ENCODE peak calls at places on chromosomes 12 and 14, in four cellular contexts. Y is HL-60, W is GM23338, Q is SK-N-MC. R is an unnamed sample.

GRCh38 chr14:63672417-63673180 is 30.9 kb upstream of the WDR89 start:
- DNase-seq in W (no peak), Y (no peak), Q (no peak), R (no peak)

GRCh38 chr12:18066666-18067065 is 23.3 kb downstream of the RERGL start:
- DNase-seq in W (no peak), Y (no peak), Q (no peak), R (no peak)

GRCh38 chr12:24814379-24815086 is 134.4 kb downstream of the BCAT1 start:
- DNase-seq in Q (no peak), W (no peak), Y (no peak), R (no peak)

GRCh38 chr14:77965919-77966435 is 166.1 kb downstream of the ADCK1 start:
- DNase-seq in W (peak), Q (no peak), Y (peak), R (peak)

GRCh38 chr12:60394680-60395079 is 798.9 kb downstream of the SLC16A7 start:
- DNase-seq in Y (no peak), Q (peak), W (no peak), R (no peak)

GRCh38 chr12:11729008-11729407 is 79.5 kb downstream of the ETV6 start:
- DNase-seq in W (no peak), Q (no peak), Y (no peak), R (no peak)

GRCh38 chr14:89123851-89124250 is 293.2 kb downstream of the FOXN3 start:
- DNase-seq in Y (no peak), Q (no peak), W (no peak), R (no peak)

GRCh38 chr12:94951071-94951639 is 52.3 kb downstream of the NDUFA12 start:
- DNase-seq in Q (no peak), Y (no peak), W (no peak), R (no peak)

GRCh38 chr12:76270657-76271358 is 77.4 kb downstream of the BBS10 start:
- DNase-seq in Q (no peak), W (no peak), Y (no peak), R (no peak)

GRCh38 chr14:102602421-102603292 is 10.2 kb downstream of the RCOR1 start:
- DNase-seq in W (no peak), Q (no peak), Y (no peak), R (no peak)

GRCh38 chr12:110339184-110339952 is 58.3 kb downstream of the ATP2A2 start:
- DNase-seq in Y (no peak), Q (no peak), W (no peak), R (no peak)

GRCh38 chr12:126337556-126337955 is 1272.3 kb downstream of the AACS start:
- DNase-seq in Q (no peak), Y (no peak), W (no peak), R (no peak)

GRCh38 chr14:91127411-91127810 is 13.5 kb downstream of the DGLUCY start:
- DNase-seq in Q (no peak), Y (no peak), W (no peak), R (no peak)

GRCh38 chr12:49827351-49828099 is 688 bp downstream of the NCKAP5L start:
- DNase-seq in Y (peak), W (peak), Q (no peak), R (peak)

GRCh38 chr12:97275261-97276197 is 187.1 kb upstream of the RMST start:
- DNase-seq in Y (no peak), Q (no peak), W (peak), R (no peak)

GRCh38 chr14:68942281-68943035 is 36.6 kb downstream of the ACTN1 start:
- DNase-seq in Q (no peak), W (no peak), Y (peak), R (no peak)

GRCh38 chr14:92967346-92967926 is 44.5 kb downstream of the CHGA start:
- DNase-seq in Y (no peak), W (no peak), Q (no peak), R (no peak)

GRCh38 chr12:5220835-5221234 is 177.2 kb downstream of the KCNA5 start:
- DNase-seq in W (no peak), Y (no peak), Q (no peak), R (no peak)

GRCh38 chr12:1810201-1810930 is 10.0 kb upstream of the LRTM2 start:
- DNase-seq in Y (no peak), W (no peak), Q (no peak), R (no peak)

GRCh38 chr12:3792623-3793288 is 39.8 kb upstream of the CRACR2A start:
- DNase-seq in Y (no peak), W (peak), Q (no peak), R (no peak)

GRCh38 chr14:37545174-37545573 is 49.9 kb downstream of the FOXA1 start:
- DNase-seq in Q (no peak), Y (no peak), W (no peak), R (no peak)

GRCh38 chr12:113075137-113075683 is 18.7 kb downstream of the DTX1 start:
- DNase-seq in Q (no peak), Y (no peak), W (no peak), R (peak)

GRCh38 chr14:101130861-101131260 is 227.3 kb upstream of the RTL1 start:
- DNase-seq in Q (no peak), Y (no peak), W (no peak), R (no peak)

GRCh38 chr14:87044807-87045206 is 948.2 kb downstream of the GALC start:
- DNase-seq in W (no peak), Y (no peak), Q (no peak), R (no peak)

GRCh38 chr12:42076976-42077375 is 67.7 kb downstream of the GXYLT1 start:
- DNase-seq in Q (no peak), W (no peak), Y (no peak), R (no peak)
- TF ChIP-seq POLR2AphosphoS5 in Q (no peak), W (no peak), Y (no peak), R (no peak)

GRCh38 chr12:13257356-13257875 is 60.9 kb downstream of the EMP1 start:
- DNase-seq in Y (no peak), Q (no peak), W (no peak), R (no peak)

GRCh38 chr12:13254311-13254710 is 57.8 kb downstream of the EMP1 start:
- DNase-seq in Q (no peak), W (no peak), Y (no peak), R (no peak)

GRCh38 chr12:13256705-13257045 is 60.1 kb downstream of the EMP1 start:
- DNase-seq in Y (no peak), Q (no peak), W (no peak), R (no peak)

GRCh38 chr12:13258212-13258611 is 61.7 kb downstream of the EMP1 start:
- DNase-seq in Q (no peak), W (no peak), Y (no peak), R (no peak)

GRCh38 chr12:13255792-13256704 is 59.5 kb downstream of the EMP1 start:
- DNase-seq in Y (peak), Q (peak), W (peak), R (peak)
- TF ChIP-seq POLR2AphosphoS5 in Y (no peak), Q (peak), W (no peak), R (no peak)

DNA sequence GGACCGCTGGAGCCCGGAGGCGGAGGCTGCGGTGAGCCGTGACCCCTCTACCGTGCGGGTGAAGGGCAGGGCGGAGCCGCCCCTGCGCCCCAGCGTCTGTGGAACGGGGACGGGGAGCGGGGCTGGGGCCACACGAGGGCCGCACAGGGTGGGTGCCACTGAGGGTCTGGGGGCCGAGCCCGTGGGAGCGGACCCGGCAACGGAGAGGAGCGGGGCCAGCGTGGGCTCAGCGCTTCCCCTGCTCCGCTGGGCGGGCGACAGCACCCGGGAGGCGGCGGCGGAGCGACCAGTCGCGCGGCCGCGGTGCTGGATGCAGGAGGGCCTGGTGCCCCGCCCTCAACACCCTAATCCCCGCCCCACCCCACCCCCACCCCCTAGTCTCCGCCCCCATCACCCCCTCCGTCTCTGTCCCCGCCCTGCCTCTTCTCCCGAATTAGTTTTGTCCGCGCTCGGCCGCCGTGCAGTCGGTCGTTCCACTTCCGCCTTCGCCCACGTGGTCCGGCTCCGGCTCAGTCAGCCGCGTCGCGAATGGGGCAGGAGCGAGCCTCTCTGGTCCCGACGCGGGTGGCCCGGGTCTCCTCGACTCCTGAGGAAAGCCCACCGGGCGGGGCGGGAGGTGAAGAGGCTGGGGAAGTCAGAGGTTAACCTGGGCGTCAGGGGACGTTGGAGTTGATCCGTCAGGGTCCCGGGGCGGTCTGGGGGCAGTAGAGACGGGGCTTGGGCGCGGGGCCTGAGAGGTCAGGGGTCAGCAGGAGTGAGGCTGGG is at the start of gene PUS1:
- DNase-seq in W (peak), Y (peak), Q (peak), R (peak)
- TF ChIP-seq POLR2AphosphoS5 in W (peak), Y (peak), Q (peak), R (peak)

GRCh38 chr12:57473392-57473791 is 6.3 kb downstream of the ARHGAP9 start:
- DNase-seq in Y (no peak), W (no peak), Q (no peak), R (no peak)
- TF ChIP-seq POLR2AphosphoS5 in Y (no peak), W (no peak), Q (no peak), R (no peak)

GRCh38 chr14:94320243-94320642 is 2.9 kb downstream of the SERPINA6 start:
- DNase-seq in Y (no peak), W (peak), Q (no peak), R (no peak)

GRCh38 chr14:94321421-94322271 is 1.5 kb downstream of the SERPINA6 start:
- DNase-seq in Q (no peak), Y (no peak), W (no peak), R (no peak)

GRCh38 chr14:94317259-94317658 is 5.9 kb downstream of the SERPINA6 start:
- DNase-seq in Y (no peak), W (no peak), Q (no peak), R (no peak)

GRCh38 chr14:94328196-94328595 is 5.1 kb upstream of the SERPINA6 start:
- DNase-seq in W (no peak), Q (no peak), Y (no peak), R (no peak)

DNA sequence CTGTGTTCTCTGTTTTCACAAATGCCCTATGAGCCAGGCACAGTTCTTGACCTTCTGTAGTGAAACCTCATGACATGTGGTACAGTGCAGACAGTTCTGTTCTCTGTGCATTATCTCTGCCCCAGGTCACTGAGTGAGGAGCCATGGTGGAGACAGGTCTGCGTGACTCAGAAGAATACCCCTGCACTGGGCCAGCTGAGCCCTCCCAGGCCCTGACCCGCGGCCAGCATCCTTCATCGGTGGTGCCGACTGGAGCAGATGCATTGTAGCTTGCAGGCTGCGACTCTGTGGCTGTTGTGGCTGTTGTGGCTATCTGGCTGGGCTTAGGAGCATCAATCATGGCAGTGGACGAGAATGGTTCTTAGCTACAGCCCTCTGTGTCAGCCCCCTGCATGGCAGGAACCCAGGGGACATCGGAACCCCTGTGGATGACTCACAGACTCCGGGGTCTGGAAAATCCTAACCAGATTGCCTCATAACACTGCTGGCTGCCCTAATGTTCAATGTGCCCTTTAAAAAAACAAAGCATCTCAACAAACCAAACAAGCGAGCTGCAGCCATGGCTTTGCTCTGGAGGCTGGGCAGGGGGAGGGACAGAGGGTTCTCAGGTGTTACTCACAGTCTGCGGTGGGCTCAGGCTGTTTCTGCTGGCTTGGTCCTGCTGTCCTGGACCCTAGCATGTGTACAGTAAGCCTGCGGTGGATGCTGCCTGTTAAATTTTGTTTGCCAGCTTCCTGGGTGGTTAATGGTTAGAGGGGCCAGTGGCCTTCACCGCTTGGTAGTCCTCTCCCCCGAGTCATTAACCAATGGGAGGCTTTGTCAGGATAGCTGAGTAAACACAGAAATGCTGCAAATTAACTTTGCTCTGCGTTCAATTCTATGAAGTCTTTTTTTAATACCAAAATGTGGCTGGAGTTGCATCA is at the start of gene SERPINA6:
- DNase-seq in Y (no peak), Q (no peak), W (no peak), R (no peak)
- TF ChIP-seq POLR2AphosphoS5 in Y (no peak), Q (no peak), W (no peak), R (no peak)

GRCh38 chr12:67663121-67663520 is 14.6 kb downstream of the DYRK2 start:
- DNase-seq in Q (no peak), W (no peak), Y (no peak), R (no peak)
- TF ChIP-seq POLR2AphosphoS5 in Q (no peak), W (no peak), Y (no peak), R (no peak)

GRCh38 chr14:51654549-51654879 is 2.8 kb downstream of the FRMD6 start:
- DNase-seq in Y (no peak), Q (no peak), W (no peak), R (no peak)

GRCh38 chr14:51651388-51652167 is at the start of gene FRMD6:
- DNase-seq in Q (no peak), Y (peak), W (peak), R (peak)

GRCh38 chr14:51653855-51654548 is 2.3 kb downstream of the FRMD6 start:
- DNase-seq in Q (no peak), W (no peak), Y (no peak), R (no peak)

GRCh38 chr14:51652168-51653095 is 722 bp downstream of the FRMD6 start:
- DNase-seq in Y (no peak), W (peak), Q (no peak), R (peak)

GRCh38 chr14:51653096-51653814 is 1.5 kb downstream of the FRMD6 start:
- DNase-seq in Q (peak), W (peak), Y (no peak), R (no peak)
- TF ChIP-seq POLR2AphosphoS5 in Q (no peak), W (no peak), Y (no peak), R (no peak)

GRCh38 chr12:89352492-89353187 is at the start of gene DUSP6:
- DNase-seq in W (peak), Y (peak), Q (peak), R (peak)
- TF ChIP-seq POLR2AphosphoS5 in W (peak), Y (peak), Q (peak), R (no peak)

DNA sequence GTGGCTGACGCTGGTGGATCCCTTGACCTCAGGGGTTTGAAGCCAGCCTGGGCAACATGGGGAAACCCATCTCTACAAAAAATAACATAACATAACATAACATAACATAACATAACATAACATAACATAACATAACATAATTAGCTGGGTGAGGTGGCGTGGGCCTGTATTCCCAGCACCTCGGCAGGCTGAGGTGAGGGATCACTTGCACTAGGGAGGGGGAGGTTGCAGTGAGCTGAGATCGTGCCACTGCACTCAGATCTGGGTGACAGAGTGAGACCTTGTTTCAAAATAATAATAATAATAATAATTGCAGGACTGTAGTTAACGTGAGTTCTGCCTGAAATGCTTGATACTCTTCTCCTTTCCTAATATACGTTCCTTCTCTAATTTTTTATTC is 1.3 kb downstream of the MAGOHB start:
- DNase-seq in W (no peak), Q (no peak), Y (no peak), R (no peak)
- TF ChIP-seq POLR2AphosphoS5 in W (no peak), Q (no peak), Y (no peak), R (no peak)

R was measured in GM12891.